ENCODE peak calls at places on chromosomes 6 and 20, in six cellular contexts. One of them, this sample, is unnamed.

GRCh38 chr6:151044465-151045441 is 179.3 kb downstream of the MTHFD1L start:
- DNase-seq in H1: no peak
- DNase-seq in GM12878: no peak
- DNase-seq in K562: no peak
- DNase-seq in HepG2: peak
- DNase-seq in SK-N-SH: peak
- DNase-seq in this sample: peak

GRCh38 chr20:17358854-17359253 is 132.0 kb downstream of the PCSK2 start:
- DNase-seq in HepG2: no peak
- DNase-seq in H1: no peak
- DNase-seq in K562: no peak
- DNase-seq in GM12878: no peak
- DNase-seq in SK-N-SH: no peak
- DNase-seq in this sample: no peak

GRCh38 chr6:163926642-163927041 is 512.1 kb downstream of the QKI start:
- DNase-seq in GM12878: no peak
- DNase-seq in HepG2: no peak
- DNase-seq in H1: no peak
- DNase-seq in K562: no peak
- DNase-seq in SK-N-SH: no peak
- DNase-seq in this sample: no peak

GRCh38 chr20:43462369-43463132 is 4.9 kb downstream of the SRSF6 start:
- DNase-seq in SK-N-SH: no peak
- DNase-seq in K562: no peak
- DNase-seq in H1: no peak
- DNase-seq in HepG2: no peak
- DNase-seq in GM12878: no peak
- DNase-seq in this sample: no peak

GRCh38 chr20:45056473-45057148 is 44.3 kb downstream of the KCNS1 start:
- DNase-seq in H1: no peak
- DNase-seq in SK-N-SH: no peak
- DNase-seq in K562: no peak
- DNase-seq in HepG2: no peak
- DNase-seq in GM12878: no peak
- DNase-seq in this sample: no peak

GRCh38 chr6:56902551-56903464 is 52.1 kb upstream of the BEND6 start:
- DNase-seq in HepG2: peak
- DNase-seq in SK-N-SH: peak
- DNase-seq in H1: no peak
- DNase-seq in K562: peak
- DNase-seq in GM12878: no peak
- DNase-seq in this sample: no peak

GRCh38 chr6:157535354-157536217 is 154.6 kb downstream of the ZDHHC14 start:
- DNase-seq in H1: no peak
- DNase-seq in HepG2: peak
- DNase-seq in K562: no peak
- DNase-seq in GM12878: peak
- DNase-seq in SK-N-SH: no peak
- DNase-seq in this sample: peak

GRCh38 chr20:5504061-5504739 is 187.4 kb upstream of the PROKR2 start:
- DNase-seq in SK-N-SH: peak
- DNase-seq in H1: no peak
- DNase-seq in HepG2: peak
- DNase-seq in GM12878: no peak
- DNase-seq in K562: peak
- DNase-seq in this sample: no peak

GRCh38 chr6:152267967-152268845 is 369.0 kb downstream of the SYNE1 start:
- DNase-seq in K562: peak
- DNase-seq in H1: no peak
- DNase-seq in SK-N-SH: peak
- DNase-seq in HepG2: peak
- DNase-seq in GM12878: no peak
- DNase-seq in this sample: no peak

GRCh38 chr6:158863646-158864045 is 44.5 kb upstream of the EZR start:
- DNase-seq in HepG2: no peak
- DNase-seq in K562: no peak
- DNase-seq in SK-N-SH: no peak
- DNase-seq in H1: no peak
- DNase-seq in GM12878: no peak
- DNase-seq in this sample: no peak

GRCh38 chr6:137780447-137781034 is 86.5 kb upstream of the TNFAIP3 start:
- DNase-seq in H1: no peak
- DNase-seq in GM12878: no peak
- DNase-seq in SK-N-SH: no peak
- DNase-seq in HepG2: no peak
- DNase-seq in K562: no peak
- DNase-seq in this sample: no peak

GRCh38 chr6:107447663-107448216 is 11.6 kb downstream of the PDSS2 start:
- DNase-seq in K562: peak
- DNase-seq in GM12878: no peak
- DNase-seq in HepG2: no peak
- DNase-seq in SK-N-SH: no peak
- DNase-seq in H1: no peak
- DNase-seq in this sample: no peak

GRCh38 chr6:116536216-116536621 is 9.3 kb downstream of the TRAPPC3L start:
- DNase-seq in H1: no peak
- DNase-seq in K562: peak
- DNase-seq in SK-N-SH: peak
- DNase-seq in GM12878: no peak
- DNase-seq in HepG2: peak
- DNase-seq in this sample: peak

GRCh38 chr20:36573798-36574277 is 441 bp downstream of the TGIF2 start:
- DNase-seq in K562: peak
- DNase-seq in SK-N-SH: peak
- DNase-seq in GM12878: no peak
- DNase-seq in HepG2: peak
- DNase-seq in H1: no peak
- DNase-seq in this sample: no peak

DNA sequence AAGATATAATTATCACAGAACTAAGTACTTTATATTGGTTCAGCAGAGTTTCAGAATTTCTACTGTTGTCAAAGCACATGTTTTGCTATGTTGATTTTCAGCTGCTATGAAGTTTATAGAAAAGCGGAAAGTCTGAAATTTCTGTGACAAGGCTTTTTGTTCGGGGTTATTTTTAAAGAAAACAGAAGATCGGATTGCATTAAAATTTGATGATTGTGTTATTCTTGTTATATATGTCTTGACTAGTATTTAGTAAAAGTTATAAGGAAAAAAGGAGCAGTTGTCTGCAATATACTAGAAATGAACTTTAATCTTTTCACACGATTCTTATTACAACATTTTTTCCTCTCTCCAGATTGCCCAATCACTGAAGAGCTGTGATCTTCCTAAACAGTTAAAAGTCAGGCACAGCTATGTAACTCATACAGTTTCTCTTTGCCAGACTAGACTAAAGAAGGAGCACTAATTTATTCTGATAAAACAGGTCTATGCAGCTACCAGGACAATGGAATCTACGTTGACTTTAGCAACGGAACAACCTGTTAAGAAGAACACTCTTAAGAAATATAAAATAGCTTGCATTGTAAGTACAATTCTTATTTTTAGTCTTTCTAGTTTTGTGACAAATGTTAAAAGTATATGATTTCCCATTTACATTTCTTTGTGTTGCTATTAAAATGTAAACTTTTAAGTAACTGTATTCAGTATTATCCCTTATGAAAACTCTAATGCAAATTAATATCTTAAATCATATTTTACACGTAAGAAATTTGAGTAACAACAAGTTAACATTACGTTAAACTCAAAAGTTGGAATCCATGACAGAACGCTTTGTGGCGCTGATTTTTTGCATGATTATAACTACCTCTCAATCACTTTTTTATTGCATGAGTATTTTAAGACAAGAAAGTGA is at the start of gene ENPP3:
- DNase-seq in H1: no peak
- DNase-seq in K562: peak
- DNase-seq in SK-N-SH: no peak
- DNase-seq in GM12878: no peak
- DNase-seq in HepG2: peak
- DNase-seq in this sample: no peak
- TF ChIP-seq YY1 in H1: no peak
- TF ChIP-seq YY1 in K562: no peak
- TF ChIP-seq YY1 in SK-N-SH: no peak
- TF ChIP-seq YY1 in GM12878: no peak
- TF ChIP-seq YY1 in HepG2: no peak
- TF ChIP-seq YY1 in this sample: no peak

DNA sequence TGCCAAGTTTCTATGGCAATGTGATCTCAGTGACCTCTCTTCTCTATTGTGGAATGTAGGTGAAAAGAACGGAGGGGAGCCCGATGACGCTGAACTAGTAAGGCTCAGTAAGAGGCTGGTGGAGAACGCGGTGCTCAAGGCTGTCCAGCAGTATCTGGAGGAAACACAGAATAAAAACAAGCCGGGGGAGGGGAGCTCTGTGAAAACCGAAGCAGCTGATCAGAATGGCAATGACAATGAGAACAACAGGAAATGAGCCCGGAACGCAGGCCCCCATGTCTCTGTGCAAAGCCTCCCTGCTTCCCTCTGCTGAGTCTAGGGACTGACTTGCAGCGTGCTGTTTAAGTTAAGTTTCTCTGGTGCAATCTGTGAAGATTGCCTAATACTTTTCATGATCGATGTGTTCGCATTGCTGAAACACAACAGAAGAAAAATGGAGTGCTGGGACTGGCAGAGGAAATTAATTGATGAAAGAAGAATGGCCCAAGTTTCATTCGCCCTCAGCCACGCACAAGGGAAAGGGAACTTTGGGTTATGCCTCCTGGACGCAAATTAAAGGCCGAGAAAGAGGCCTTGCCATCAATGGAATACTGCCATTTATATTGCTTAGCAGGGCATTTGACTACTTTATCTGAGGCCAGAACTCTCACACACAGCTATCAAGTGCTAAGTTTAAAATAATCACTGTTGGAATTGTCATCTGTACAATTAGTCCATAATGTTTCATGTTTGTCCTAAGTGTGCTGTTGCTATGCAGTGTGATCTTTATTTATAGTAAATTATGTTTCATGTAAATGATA is 146.4 kb downstream of the AKAP7 start:
- DNase-seq in H1: no peak
- DNase-seq in SK-N-SH: no peak
- DNase-seq in K562: no peak
- DNase-seq in HepG2: no peak
- DNase-seq in GM12878: no peak
- DNase-seq in this sample: no peak
- TF ChIP-seq JUND in H1: no peak
- TF ChIP-seq JUND in SK-N-SH: no peak
- TF ChIP-seq JUND in K562: no peak
- TF ChIP-seq JUND in HepG2: no peak
- TF ChIP-seq JUND in GM12878: no peak
- TF ChIP-seq JUND in this sample: no peak

GRCh38 chr6:45613678-45614077 is 235.9 kb upstream of the SUPT3H start:
- DNase-seq in K562: no peak
- DNase-seq in HepG2: no peak
- DNase-seq in GM12878: no peak
- DNase-seq in SK-N-SH: no peak
- DNase-seq in H1: no peak
- DNase-seq in this sample: no peak
- TF ChIP-seq YY1 in K562: no peak
- TF ChIP-seq YY1 in HepG2: no peak
- TF ChIP-seq YY1 in GM12878: no peak
- TF ChIP-seq YY1 in SK-N-SH: no peak
- TF ChIP-seq YY1 in H1: no peak
- TF ChIP-seq YY1 in this sample: no peak

DNA sequence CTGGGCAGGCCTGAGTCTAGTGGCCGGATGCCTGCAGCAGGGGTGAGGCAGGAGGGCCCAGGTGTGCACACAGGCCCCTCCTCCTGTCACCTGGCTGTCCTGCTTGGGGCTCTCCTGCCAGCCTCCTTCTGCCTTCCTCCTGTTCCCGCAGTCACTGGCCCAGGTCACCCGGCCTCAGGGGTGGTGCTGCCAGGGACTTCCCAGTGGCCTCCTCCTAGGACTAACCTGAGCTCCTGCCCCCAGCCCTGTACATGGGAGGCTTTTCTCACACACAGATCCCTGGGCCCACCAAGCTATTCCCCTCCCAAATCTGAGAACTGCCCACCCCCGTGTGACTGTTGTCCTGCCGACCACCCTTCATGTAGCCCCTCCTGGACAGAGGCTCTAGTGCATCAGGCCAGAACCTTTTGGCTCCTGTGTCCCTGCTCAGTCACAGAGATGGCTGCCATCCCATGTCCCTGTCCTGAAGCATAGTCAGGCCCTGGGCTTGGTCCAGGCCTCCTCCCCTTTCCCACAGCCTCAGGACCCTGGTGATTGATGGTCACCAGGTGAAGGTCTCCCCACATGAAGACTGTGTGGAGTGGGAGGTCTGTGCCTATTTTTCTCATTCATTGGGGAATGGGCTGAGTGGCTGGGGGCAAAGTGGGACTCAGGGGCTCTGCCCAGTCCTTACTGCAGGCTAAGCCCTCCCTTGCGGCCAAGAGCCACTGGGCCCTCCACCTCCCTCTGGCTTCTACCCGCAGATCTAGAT is 1.1 kb upstream of the ULBP1 start:
- DNase-seq in H1: no peak
- DNase-seq in GM12878: no peak
- DNase-seq in K562: no peak
- DNase-seq in HepG2: no peak
- DNase-seq in SK-N-SH: no peak
- DNase-seq in this sample: no peak
- TF ChIP-seq JUND in H1: no peak
- TF ChIP-seq JUND in GM12878: no peak
- TF ChIP-seq JUND in K562: no peak
- TF ChIP-seq JUND in HepG2: no peak
- TF ChIP-seq JUND in SK-N-SH: no peak
- TF ChIP-seq JUND in this sample: no peak

DNA sequence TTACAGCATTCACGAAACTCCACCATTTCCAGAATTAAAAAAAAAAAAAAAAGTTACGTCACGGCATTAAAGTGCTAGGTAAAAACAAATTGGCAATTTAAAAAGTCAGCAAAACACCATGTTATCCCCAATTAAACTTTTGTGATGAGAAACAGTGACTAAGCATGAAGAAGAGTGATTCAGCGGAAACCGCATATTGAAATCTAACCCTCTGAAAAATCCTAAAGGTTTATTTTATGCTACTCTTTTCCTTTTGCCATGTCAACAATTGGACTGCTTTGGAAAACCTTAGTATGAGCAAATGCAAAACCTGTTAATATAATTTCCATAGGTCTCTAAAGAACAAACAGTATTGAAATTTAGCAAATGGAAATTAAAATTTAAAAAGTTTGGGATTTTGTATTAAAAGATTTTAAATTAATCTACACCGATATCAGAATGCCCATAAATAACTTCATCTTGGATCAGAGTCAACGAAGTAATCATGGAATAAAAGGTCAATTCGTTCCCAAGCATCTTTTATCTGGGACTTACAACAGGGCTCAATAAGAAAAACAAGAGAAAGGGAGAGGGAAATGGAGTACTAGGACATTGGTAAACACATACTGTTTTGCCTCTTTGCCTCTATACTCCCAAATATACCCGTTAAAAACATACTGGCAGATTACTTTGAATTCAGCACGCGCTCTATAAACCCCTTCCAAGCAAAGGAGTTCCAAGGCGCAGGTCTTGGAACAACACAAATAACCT is 1.1 kb downstream of the FBXO30 start:
- DNase-seq in H1: no peak
- DNase-seq in K562: peak
- DNase-seq in GM12878: no peak
- DNase-seq in HepG2: peak
- DNase-seq in SK-N-SH: peak
- DNase-seq in this sample: no peak
- TF ChIP-seq YY1 in H1: no peak
- TF ChIP-seq YY1 in K562: no peak
- TF ChIP-seq YY1 in GM12878: no peak
- TF ChIP-seq YY1 in HepG2: no peak
- TF ChIP-seq YY1 in SK-N-SH: no peak
- TF ChIP-seq YY1 in this sample: no peak

GRCh38 chr6:63804381-63804956 is 168.9 kb downstream of the PHF3 start:
- DNase-seq in HepG2: no peak
- DNase-seq in H1: no peak
- DNase-seq in K562: no peak
- DNase-seq in SK-N-SH: peak
- DNase-seq in GM12878: no peak
- DNase-seq in this sample: no peak
- TF ChIP-seq JUND in HepG2: no peak
- TF ChIP-seq JUND in H1: no peak
- TF ChIP-seq JUND in K562: no peak
- TF ChIP-seq JUND in SK-N-SH: peak
- TF ChIP-seq JUND in GM12878: no peak
- TF ChIP-seq JUND in this sample: no peak